ENCODE peak calls at places on chromosome 9, in six cellular contexts. E is HCT116, X is GM12878, P is K562, K is upper lobe of left lung, G is HepG2. Q is an unnamed sample.

GRCh38 chr9:68668127-68668526 is 36.9 kb upstream of the PIP5K1B start:
- ATAC-seq in E (no peak), X (peak; percentile 42), P (no peak), K (no peak), G (no peak), Q (no peak)

GRCh38 chr9:84694248-84694647 is 24.7 kb downstream of the NTRK2 start:
- ATAC-seq in E (no peak), X (peak; percentile 84), P (no peak), K (no peak), G (no peak), Q (no peak)

GRCh38 chr9:106307670-106308069 is 555.3 kb upstream of the ZNF462 start:
- ATAC-seq in E (no peak), X (peak; percentile 15), P (no peak), K (no peak), G (no peak), Q (no peak)

GRCh38 chr9:113328045-113328782 is 11.9 kb downstream of the WDR31 start:
- ATAC-seq in E (no peak), X (no peak), P (no peak), K (no peak), G (no peak), Q (no peak)

GRCh38 chr9:36191290-36191645 is 547 bp downstream of the CLTA start:
- ATAC-seq in E (no peak), X (peak; percentile 43), P (peak; percentile 9), K (no peak), G (peak; percentile 10), Q (no peak)

GRCh38 chr9:109482391-109482916 is 15.7 kb downstream of the PTPN3 start:
- ATAC-seq in E (peak; percentile 33), X (no peak), P (no peak), K (no peak), G (no peak), Q (no peak)

GRCh38 chr9:81724242-81724889 is 35.0 kb upstream of the TLE1 start:
- ATAC-seq in E (no peak), X (no peak), P (no peak), K (no peak), G (no peak), Q (no peak)

GRCh38 chr9:77534376-77535057 is 113.6 kb downstream of the GNA14 start:
- ATAC-seq in E (no peak), X (no peak), P (no peak), K (peak; percentile 49), G (peak; percentile 96), Q (no peak)

GRCh38 chr9:16057541-16057940 is 504.7 kb downstream of the CCDC171 start:
- ATAC-seq in E (no peak), X (no peak), P (no peak), K (no peak), G (no peak), Q (no peak)

GRCh38 chr9:98880311-98881015 is 63.2 kb upstream of the COL15A1 start:
- ATAC-seq in E (no peak), X (no peak), P (no peak), K (no peak), G (peak; percentile 29), Q (no peak)

GRCh38 chr9:70884276-70884675 is 237.1 kb downstream of the TRPM3 start:
- ATAC-seq in E (no peak), X (no peak), P (no peak), K (no peak), G (no peak), Q (no peak)

GRCh38 chr9:119435066-119435465 is 65.8 kb upstream of the BRINP1 start:
- ATAC-seq in E (no peak), X (no peak), P (no peak), K (no peak), G (no peak), Q (no peak)

GRCh38 chr9:96858018-96858573 is 3.8 kb upstream of the ZNF782 start:
- ATAC-seq in E (no peak), X (no peak), P (peak; percentile 72), K (peak; percentile 30), G (peak; percentile 20), Q (no peak)

GRCh38 chr9:127644943-127645342 is 32.9 kb downstream of the STXBP1 start:
- ATAC-seq in E (no peak), X (no peak), P (no peak), K (peak; percentile 7), G (no peak), Q (no peak)

GRCh38 chr9:81207651-81208050 is 481.7 kb downstream of the TLE1 start:
- ATAC-seq in E (no peak), X (no peak), P (no peak), K (no peak), G (no peak), Q (no peak)

GRCh38 chr9:133821606-133822438 is 83.7 kb upstream of the SARDH start:
- ATAC-seq in E (no peak), X (peak; percentile 47), P (no peak), K (no peak), G (no peak), Q (no peak)

GRCh38 chr9:114047717-114048116 is 30.4 kb downstream of the AMBP start:
- ATAC-seq in E (peak; percentile 92), X (peak; percentile 62), P (peak; percentile 40), K (no peak), G (peak; percentile 96), Q (no peak)

GRCh38 chr9:38380230-38380871 is 12.2 kb upstream of the ALDH1B1 start:
- ATAC-seq in E (peak; percentile 32), X (no peak), P (peak; percentile 25), K (no peak), G (peak; percentile 36), Q (no peak)

GRCh38 chr9:7481570-7481969 is 318.0 kb downstream of the DMAC1 start:
- ATAC-seq in E (no peak), X (no peak), P (no peak), K (no peak), G (no peak), Q (no peak)

DNA sequence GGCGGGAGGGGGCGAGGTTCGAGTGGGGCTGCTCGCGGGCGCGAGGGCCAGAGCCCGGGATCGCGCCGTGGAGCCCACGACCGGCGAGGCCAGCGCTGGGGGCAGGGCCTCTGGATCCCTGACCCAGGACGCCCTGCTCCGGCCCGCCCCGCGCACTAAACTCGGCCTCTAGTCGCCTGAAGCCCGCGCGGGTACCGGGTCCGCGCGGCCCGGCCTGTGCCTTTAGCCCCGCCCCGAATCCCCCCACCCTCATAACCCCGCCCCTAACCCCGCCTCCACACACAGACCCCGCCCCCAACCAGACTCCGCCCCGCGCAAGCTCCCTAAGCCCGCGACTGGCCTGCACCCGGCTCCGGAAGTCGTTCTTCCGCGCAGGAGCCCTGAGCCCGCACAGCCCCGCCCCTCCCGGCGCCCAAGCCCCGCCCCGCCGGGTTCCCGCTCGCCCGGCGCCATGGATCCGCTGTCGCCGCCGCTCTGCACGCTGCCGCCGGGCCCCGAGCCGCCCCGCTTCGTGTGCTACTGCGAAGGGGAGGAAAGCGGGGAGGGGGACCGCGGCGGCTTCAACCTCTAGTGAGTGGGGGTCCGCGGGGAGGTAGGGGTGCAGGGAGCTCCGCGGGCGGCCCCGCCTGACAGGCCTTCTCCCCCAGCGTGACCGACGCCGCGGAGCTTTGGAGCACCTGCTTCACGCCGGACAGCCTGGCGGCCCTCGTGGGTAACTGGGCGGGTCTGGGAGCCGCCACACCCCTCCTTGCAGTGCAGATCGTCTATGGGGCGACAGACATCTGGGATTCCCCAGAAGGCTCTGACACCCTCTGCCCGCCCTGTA is at the start of gene PAXX:
- ATAC-seq in E (peak; percentile 75), X (peak; percentile 94), P (peak; percentile 87), K (peak; percentile 92), G (peak; percentile 72), Q (peak; percentile 95)
- TF ChIP-seq POLR2A in E (peak; percentile 19), X (peak; percentile 67), P (peak; percentile 77), K (no peak), G (peak; percentile 62), Q (peak; percentile 19)

GRCh38 chr9:94761506-94761905 is 35.0 kb downstream of the AOPEP start:
- ATAC-seq in E (no peak), X (no peak), P (no peak), K (no peak), G (no peak), Q (no peak)

GRCh38 chr9:94758031-94758430 is 31.5 kb downstream of the AOPEP start:
- ATAC-seq in E (no peak), X (no peak), P (no peak), K (no peak), G (no peak), Q (no peak)

GRCh38 chr9:94759937-94760336 is 33.4 kb downstream of the AOPEP start:
- ATAC-seq in E (no peak), X (no peak), P (no peak), K (no peak), G (no peak), Q (no peak)

GRCh38 chr9:94758844-94759243 is 32.3 kb downstream of the AOPEP start:
- ATAC-seq in E (no peak), X (no peak), P (no peak), K (no peak), G (no peak), Q (no peak)

GRCh38 chr9:94760646-94761045 is 34.1 kb downstream of the AOPEP start:
- ATAC-seq in E (no peak), X (no peak), P (no peak), K (no peak), G (no peak), Q (no peak)
- H3K4me1 ChIP-seq in E (no peaks in the 10 kb centered on the region), X (no peaks in the 10 kb centered on the region), P (peaks cover 6% of the 10 kb centered on the region), K (no peaks in the 10 kb centered on the region), G (no peaks in the 10 kb centered on the region), Q (no peaks in the 10 kb centered on the region)

DNA sequence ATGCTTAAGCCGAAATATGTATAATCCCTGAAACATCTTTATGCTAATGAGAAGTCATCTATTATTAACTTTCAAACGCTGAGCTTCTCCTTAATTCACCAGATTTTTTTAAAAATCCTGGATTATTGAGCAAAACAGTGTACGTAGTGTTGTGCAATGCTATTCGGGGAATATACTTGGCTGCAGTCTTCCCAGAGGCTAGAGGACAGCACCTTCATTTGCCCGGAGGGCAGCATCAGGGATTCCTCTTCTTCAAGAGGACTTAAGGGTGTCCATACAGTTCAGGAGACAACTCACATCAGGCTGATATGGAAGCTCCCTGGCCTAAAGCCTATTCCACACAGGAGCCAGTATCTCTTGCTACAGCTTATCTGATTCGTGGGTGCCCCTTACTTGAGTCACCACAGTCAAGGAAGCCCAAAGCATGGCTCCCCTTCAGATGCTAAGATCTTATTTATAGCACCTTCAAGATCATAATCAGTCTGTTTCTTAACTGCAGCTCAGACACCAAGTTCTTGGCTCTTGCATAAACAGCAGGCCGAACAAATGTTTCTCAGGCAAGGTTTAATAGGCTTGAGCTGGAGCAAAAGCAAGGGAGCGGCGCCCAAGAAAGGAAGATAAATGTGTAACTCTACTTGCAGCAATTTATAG is 29.4 kb downstream of the NUTM2F start:
- ATAC-seq in E (no peak), X (no peak), P (no peak), K (no peak), G (no peak), Q (peak; percentile 48)
- TF ChIP-seq POLR2AphosphoS5 in E (no peak), X (no peak), P (no peak), K (no peak), G (no peak), Q (no peak)

DNA sequence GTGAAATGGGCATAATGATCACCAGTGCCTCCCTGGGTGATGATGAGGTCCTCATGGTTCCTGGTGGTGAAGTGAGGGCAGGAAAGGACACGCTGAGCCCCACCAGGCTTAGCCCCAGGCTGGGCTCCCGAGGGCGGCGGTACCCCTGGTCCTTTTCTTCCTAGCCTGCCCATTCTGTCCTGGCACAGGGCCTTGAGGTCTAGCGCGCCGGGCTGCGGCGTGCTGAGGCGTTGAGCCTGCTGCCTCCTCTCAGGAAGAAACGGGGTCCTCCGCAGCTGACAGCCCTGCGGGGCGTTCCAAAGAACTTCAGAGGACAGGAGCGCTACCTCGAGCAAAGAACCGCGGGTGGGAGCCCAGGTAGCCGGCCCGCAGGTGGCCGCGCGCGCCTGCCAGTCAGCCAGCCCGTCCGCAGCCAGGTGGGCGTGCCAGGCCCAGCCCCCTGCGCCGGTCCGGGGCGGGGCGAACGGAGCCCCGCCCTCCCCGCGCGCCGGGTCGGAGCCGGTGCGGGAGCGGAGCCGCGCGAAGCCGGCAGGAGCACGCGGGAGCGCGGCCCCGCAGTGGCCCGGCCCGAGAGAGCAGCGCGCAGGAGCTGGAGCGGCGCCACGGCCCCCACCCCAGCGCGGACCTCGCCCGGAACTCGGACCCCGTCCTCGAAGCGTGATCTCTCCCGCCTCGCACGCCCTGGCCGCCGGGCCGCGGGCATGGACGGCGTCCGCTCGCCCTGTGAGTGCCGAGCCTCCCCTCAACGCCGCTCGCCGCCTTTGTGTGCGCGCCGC is at the start of gene WNK2:
- ATAC-seq in E (peak; percentile 92), X (peak; percentile 26), P (peak; percentile 91), K (no peak), G (peak; percentile 65), Q (peak; percentile 81)
- TF ChIP-seq POLR2A in E (peak; percentile 66), X (no peak), P (no peak), K (no peak), G (no peak), Q (peak; percentile 48)

Q was measured in gastroesophageal sphincter.